ENCODE peak calls at places on chromosomes 6 and 20, in six cellular contexts. C is progenitor cell of endocrine pancreas, V is psoas muscle, E is ascending aorta, P is stomach, M is nephron progenitor cell. R is an unnamed sample.
A peak's percentile ranks its signal among the peaks of the same experiment; 100 is the strongest.

GRCh38 chr20:63290677-63291472 is 2.1 kb upstream of the COL20A1 start:
- DNase-seq in C (peak; percentile 66), E (no peak), M (peak; percentile 84), P (peak; percentile 61), V (peak; percentile 41), R (peak; percentile 16)

GRCh38 chr6:155216312-155217028 is 47.3 kb upstream of the CLDN20 start:
- DNase-seq in V (no peak), P (no peak), M (peak; percentile 10), E (no peak), C (no peak), R (no peak)

GRCh38 chr6:81480139-81480538 is 272.3 kb downstream of the TENT5A start:
- DNase-seq in P (no peak), E (no peak), M (no peak), C (no peak), V (no peak), R (no peak)

GRCh38 chr20:22691369-22692118 is 107.2 kb upstream of the FOXA2 start:
- DNase-seq in E (peak; percentile 88), C (peak; percentile 68), P (peak; percentile 83), V (peak; percentile 73), M (peak; percentile 76), R (peak; percentile 46)

GRCh38 chr6:129567374-129567773 is 142.6 kb downstream of the ARHGAP18 start:
- DNase-seq in P (no peak), M (peak; percentile 12), V (no peak), E (no peak), C (no peak), R (no peak)

GRCh38 chr6:84453499-84453898 is 226.1 kb upstream of the CEP162 start:
- DNase-seq in V (no peak), M (no peak), E (no peak), P (no peak), C (no peak), R (no peak)

GRCh38 chr20:4230651-4231050 is 215.3 kb upstream of the RNF24 start:
- DNase-seq in C (no peak), M (no peak), E (no peak), V (no peak), P (no peak), R (no peak)

GRCh38 chr6:168274046-168274952 is 45.3 kb downstream of the DACT2 start:
- DNase-seq in V (no peak), C (peak; percentile 55), P (peak; percentile 47), M (no peak), E (peak; percentile 39), R (no peak)

GRCh38 chr6:152720964-152721363 is 23.3 kb downstream of the MYCT1 start:
- DNase-seq in E (no peak), M (no peak), V (no peak), C (no peak), P (no peak), R (no peak)

GRCh38 chr6:157427969-157428368 is 47.0 kb downstream of the ZDHHC14 start:
- DNase-seq in V (no peak), E (no peak), M (no peak), P (no peak), C (no peak), R (no peak)

GRCh38 chr20:17935186-17935585 is 33.4 kb downstream of the SNX5 start:
- DNase-seq in E (no peak), V (no peak), C (no peak), M (no peak), P (no peak), R (no peak)

GRCh38 chr20:2694519-2694918 is 1.9 kb downstream of the EBF4 start:
- DNase-seq in M (no peak), V (no peak), C (no peak), E (peak; percentile 60), P (no peak), R (no peak)

GRCh38 chr20:2693996-2694471 is 1.5 kb downstream of the EBF4 start:
- DNase-seq in E (peak; percentile 59), C (no peak), V (no peak), P (peak; percentile 23), M (peak; percentile 49), R (no peak)

GRCh38 chr20:2692886-2693285 is 306 bp downstream of the EBF4 start:
- DNase-seq in C (no peak), E (no peak), M (peak; percentile 58), V (no peak), P (peak; percentile 25), R (no peak)

GRCh38 chr20:2692036-2692885 is at the start of gene EBF4:
- DNase-seq in P (peak; percentile 55), E (peak; percentile 71), V (peak; percentile 57), C (peak; percentile 34), M (peak; percentile 75), R (no peak)

GRCh38 chr20:2693286-2693995 is 861 bp downstream of the EBF4 start:
- DNase-seq in P (peak; percentile 38), E (peak; percentile 70), M (peak; percentile 67), C (peak; percentile 44), V (peak; percentile 37), R (no peak)
- TF ChIP-seq CTCF in P (no peak), E (peak; percentile 6), M (no peak), C (no peak), V (no peak), R (no peak)

DNA sequence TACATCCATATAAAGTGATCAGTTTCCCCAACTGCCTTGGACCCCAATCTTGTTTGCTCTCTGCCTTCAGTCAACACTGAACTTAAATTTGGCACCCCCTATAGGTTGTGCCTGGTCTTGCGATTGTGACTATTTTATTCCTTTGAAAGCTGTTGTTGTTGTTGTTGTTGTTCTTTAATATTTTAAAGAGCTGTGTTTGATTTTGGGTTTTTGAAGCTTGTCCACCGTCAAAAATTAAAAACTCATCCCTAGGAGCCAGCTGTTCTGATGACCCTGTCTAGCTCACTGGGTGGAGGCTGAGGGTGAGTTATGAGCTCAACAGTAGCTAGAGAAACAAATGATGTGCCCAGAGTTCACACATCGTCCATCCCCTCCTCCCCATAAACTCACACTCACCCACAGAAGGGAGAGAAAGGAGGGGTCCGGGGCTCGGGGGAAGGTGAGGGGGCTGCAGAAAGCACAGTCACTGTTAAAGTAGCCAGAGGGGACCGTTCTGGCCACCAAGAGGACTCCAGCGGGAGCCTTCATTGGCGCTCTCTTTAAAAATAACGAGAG is 4.0 kb downstream of the SIM1 start:
- DNase-seq in C (no peak), P (no peak), E (no peak), M (no peak), V (no peak), R (no peak)
- TF ChIP-seq CTCF in C (peak; percentile 64), P (no peak), E (no peak), M (peak; percentile 71), V (peak; percentile 62), R (peak; percentile 89)

DNA sequence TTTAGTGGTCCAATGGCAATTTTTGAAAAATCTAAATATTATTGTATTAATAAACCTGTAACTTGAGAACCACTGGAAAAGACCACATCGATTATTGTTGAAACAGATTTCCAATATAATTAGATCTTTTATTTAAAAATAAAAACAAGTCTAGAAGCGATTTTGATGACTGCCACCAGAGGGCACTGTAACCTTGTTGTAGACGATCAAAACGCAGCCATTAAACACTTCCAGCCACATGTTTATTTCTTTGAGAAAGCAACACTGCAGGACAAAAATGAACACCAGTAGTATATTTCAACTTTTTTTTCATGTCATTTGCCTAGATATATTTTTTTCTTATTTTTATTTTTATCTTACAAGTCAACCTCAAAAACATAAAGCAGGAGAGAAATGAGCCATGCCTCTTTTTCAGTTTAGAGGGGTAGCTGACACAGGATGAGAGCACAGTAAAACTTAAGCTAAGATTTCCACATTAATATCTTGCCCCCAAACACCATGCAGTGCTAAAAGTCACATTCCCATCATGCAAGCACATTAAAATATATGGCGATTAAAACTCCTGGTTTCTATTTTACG is 115.4 kb downstream of the OPRM1 start:
- DNase-seq in P (peak; percentile 78), V (no peak), C (no peak), E (peak; percentile 77), M (peak; percentile 64), R (peak; percentile 57)
- TF ChIP-seq CTCF in P (no peak), V (peak; percentile 85), C (peak; percentile 87), E (peak; percentile 87), M (peak; percentile 87), R (peak; percentile 94)

GRCh38 chr20:62267543-62267942 is 29.2 kb downstream of the OSBPL2 start:
- DNase-seq in E (no peak), P (no peak), M (no peak), V (peak; percentile 67), C (no peak), R (no peak)

GRCh38 chr20:62269378-62269777 is 31.1 kb downstream of the OSBPL2 start:
- DNase-seq in P (no peak), E (no peak), V (no peak), C (no peak), M (no peak), R (no peak)

GRCh38 chr20:62272200-62272599 is 30.6 kb upstream of the ADRM1 start:
- DNase-seq in V (no peak), C (no peak), M (no peak), P (no peak), E (no peak), R (no peak)

GRCh38 chr20:62268228-62268900 is 30.0 kb downstream of the OSBPL2 start:
- DNase-seq in P (no peak), M (no peak), C (no peak), E (no peak), V (no peak), R (no peak)

GRCh38 chr20:62269871-62270270 is 31.6 kb downstream of the OSBPL2 start:
- DNase-seq in P (no peak), V (no peak), M (no peak), E (no peak), C (no peak), R (no peak)
- TF ChIP-seq CTCF in P (no peak), V (no peak), M (no peak), E (no peak), C (no peak), R (no peak)

GRCh38 chr20:56765172-56766073 is 136.3 kb downstream of the TFAP2C start:
- DNase-seq in P (no peak), C (no peak), M (no peak), E (no peak), V (no peak), R (no peak)

GRCh38 chr20:56769971-56770570 is 141.0 kb downstream of the TFAP2C start:
- DNase-seq in M (no peak), C (no peak), P (no peak), E (no peak), V (no peak), R (peak; percentile 7)

GRCh38 chr20:56762829-56763228 is 133.7 kb downstream of the TFAP2C start:
- DNase-seq in V (no peak), P (no peak), C (no peak), M (no peak), E (no peak), R (no peak)

GRCh38 chr20:56764671-56765070 is 135.6 kb downstream of the TFAP2C start:
- DNase-seq in C (no peak), P (no peak), V (no peak), E (no peak), M (no peak), R (no peak)

GRCh38 chr20:56766528-56766927 is 137.4 kb downstream of the TFAP2C start:
- DNase-seq in V (no peak), E (no peak), C (no peak), P (no peak), M (no peak), R (no peak)
- TF ChIP-seq CTCF in V (no peak), E (no peak), C (no peak), P (no peak), M (no peak), R (no peak)